ENCODE peak calls at places on chromosome 16, in four cellular contexts. H is K562, A is A549, C is HepG2. K is an unnamed sample. For H3K4me1, the result is how much of the 10 kb centered on the place peaks cover.

GRCh38 chr16:58046054-58046881 is 20.7 kb downstream of the MMP15 start:
- DNase-seq in H (no peak), A (no peak), C (no peak), K (no peak)

GRCh38 chr16:391885-392335 is 5.1 kb upstream of the NME4 start:
- DNase-seq in H (peak), A (peak), C (peak), K (peak)

GRCh38 chr16:54359086-54359485 is 72.5 kb upstream of the IRX3 start:
- DNase-seq in H (no peak), A (no peak), C (no peak), K (no peak)

GRCh38 chr16:66273644-66274334 is 92.7 kb upstream of the CDH5 start:
- DNase-seq in C (no peak), H (no peak), A (no peak), K (no peak)

GRCh38 chr16:18983565-18984424 is at the start of gene TMC7:
- DNase-seq in H (peak), C (peak), A (peak), K (peak)

GRCh38 chr16:22191966-22192260 is 14.2 kb upstream of the EEF2K start:
- DNase-seq in A (peak), C (peak), H (no peak), K (no peak)

GRCh38 chr16:50800074-50800473 is 58.2 kb downstream of the CYLD start:
- DNase-seq in A (no peak), H (no peak), C (no peak), K (no peak)

GRCh38 chr16:12874135-12874534 is 27.3 kb upstream of the SHISA9 start:
- DNase-seq in H (no peak), A (peak), C (no peak), K (peak)

GRCh38 chr16:12308060-12308459 is 331.5 kb downstream of the SNX29 start:
- DNase-seq in H (no peak), C (no peak), A (no peak), K (no peak)

GRCh38 chr16:69240336-69240735 is 53.4 kb downstream of the SNTB2 start:
- DNase-seq in C (no peak), H (no peak), A (no peak), K (no peak)

GRCh38 chr16:54511181-54511731 is 224.7 kb upstream of the IRX3 start:
- DNase-seq in A (no peak), H (no peak), C (no peak), K (peak)

GRCh38 chr16:70652322-70652721 is 6.0 kb downstream of the IL34 start:
- DNase-seq in C (no peak), H (no peak), A (no peak), K (peak)

GRCh38 chr16:75075688-75076268 is 40.8 kb downstream of the LDHD start:
- DNase-seq in C (no peak), H (no peak), A (no peak), K (no peak)

GRCh38 chr16:2270070-2270462 is 2.1 kb upstream of the RNPS1 start:
- DNase-seq in C (no peak), A (no peak), H (no peak), K (no peak)

GRCh38 chr16:56382901-56383355 is 42.4 kb downstream of the AMFR start:
- DNase-seq in C (peak), H (no peak), A (peak), K (no peak)

GRCh38 chr16:74309789-74310781 is 13.5 kb downstream of the PSMD7 start:
- DNase-seq in C (peak), A (peak), H (peak), K (peak)

GRCh38 chr16:11408261-11408660 is 63.0 kb downstream of the RMI2 start:
- DNase-seq in A (no peak), H (no peak), C (no peak), K (no peak)

GRCh38 chr16:55521792-55522191 is 12.9 kb downstream of the LPCAT2 start:
- DNase-seq in C (no peak), H (no peak), A (no peak), K (no peak)

GRCh38 chr16:57566436-57566835 is 24.0 kb downstream of the ADGRG5 start:
- DNase-seq in A (no peak), H (peak), C (no peak), K (no peak)

GRCh38 chr16:69823831-69824563 is 61.9 kb downstream of the WWP2 start:
- DNase-seq in A (no peak), C (no peak), H (no peak), K (peak)

GRCh38 chr16:68553186-68553585 is 14.1 kb downstream of the ZFP90 start:
- DNase-seq in C (no peak), A (no peak), H (no peak), K (no peak)

GRCh38 chr16:57615813-57616212 is 12.6 kb upstream of the ADGRG1 start:
- DNase-seq in C (no peak), A (no peak), H (no peak), K (no peak)

GRCh38 chr16:11543676-11544393 is 42.9 kb downstream of the LITAF start:
- DNase-seq in C (no peak), A (no peak), H (no peak), K (no peak)

GRCh38 chr16:72818286-72818845 is 229.6 kb downstream of the ZFHX3 start:
- DNase-seq in A (no peak), C (no peak), H (peak), K (no peak)

GRCh38 chr16:2467301-2468141 is 3.6 kb upstream of the NTN3 start:
- DNase-seq in A (peak), H (no peak), C (no peak), K (peak)

GRCh38 chr16:13912891-13913290 is 7.1 kb upstream of the ERCC4 start:
- DNase-seq in A (no peak), H (no peak), C (no peak), K (no peak)
- TF ChIP-seq JUN in A (no peak), H (no peak), C (no peak), K (no peak)

DNA sequence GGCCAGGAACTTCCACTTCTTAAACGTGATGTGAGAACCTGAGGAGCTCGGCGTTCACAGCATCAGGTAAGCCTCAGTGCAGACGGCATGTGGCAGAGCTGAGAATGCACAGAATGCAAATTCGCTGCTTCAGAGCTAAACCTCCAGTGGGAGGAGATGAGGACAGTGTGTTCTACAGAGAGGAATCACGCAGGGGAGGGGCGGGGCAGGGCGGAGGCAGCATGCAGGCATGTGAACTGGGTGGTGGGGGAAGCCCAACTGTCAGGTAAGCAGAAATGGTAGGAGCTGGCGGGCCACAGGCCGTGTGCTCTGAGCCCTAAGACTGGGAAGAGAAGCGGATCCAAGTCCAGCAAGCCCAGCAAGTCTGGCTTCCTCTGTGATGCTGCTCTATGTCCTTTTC is 94.7 kb downstream of the ZNF778 start:
- DNase-seq in H (no peak), A (no peak), C (no peak), K (no peak)
- H3K4me1 ChIP-seq in H (under half), A (under half), C (under half), K (under half)

GRCh38 chr16:86511317-86512161 is 1.2 kb downstream of the FOXF1 start:
- DNase-seq in H (no peak), C (no peak), A (no peak), K (no peak)

GRCh38 chr16:86509759-86510464 is 415 bp upstream of the FOXF1 start:
- DNase-seq in A (no peak), H (no peak), C (no peak), K (peak)

GRCh38 chr16:86512301-86512859 is 2.1 kb downstream of the FOXF1 start:
- DNase-seq in A (no peak), C (no peak), H (no peak), K (no peak)

GRCh38 chr16:86508947-86509758 is 1.2 kb upstream of the FOXF1 start:
- DNase-seq in H (no peak), C (no peak), A (no peak), K (peak)

GRCh38 chr16:86510465-86511261 is at the start of gene FOXF1:
- DNase-seq in A (no peak), H (no peak), C (no peak), K (peak)
- TF ChIP-seq JUN in A (no peak), H (no peak), C (no peak), K (no peak)

DNA sequence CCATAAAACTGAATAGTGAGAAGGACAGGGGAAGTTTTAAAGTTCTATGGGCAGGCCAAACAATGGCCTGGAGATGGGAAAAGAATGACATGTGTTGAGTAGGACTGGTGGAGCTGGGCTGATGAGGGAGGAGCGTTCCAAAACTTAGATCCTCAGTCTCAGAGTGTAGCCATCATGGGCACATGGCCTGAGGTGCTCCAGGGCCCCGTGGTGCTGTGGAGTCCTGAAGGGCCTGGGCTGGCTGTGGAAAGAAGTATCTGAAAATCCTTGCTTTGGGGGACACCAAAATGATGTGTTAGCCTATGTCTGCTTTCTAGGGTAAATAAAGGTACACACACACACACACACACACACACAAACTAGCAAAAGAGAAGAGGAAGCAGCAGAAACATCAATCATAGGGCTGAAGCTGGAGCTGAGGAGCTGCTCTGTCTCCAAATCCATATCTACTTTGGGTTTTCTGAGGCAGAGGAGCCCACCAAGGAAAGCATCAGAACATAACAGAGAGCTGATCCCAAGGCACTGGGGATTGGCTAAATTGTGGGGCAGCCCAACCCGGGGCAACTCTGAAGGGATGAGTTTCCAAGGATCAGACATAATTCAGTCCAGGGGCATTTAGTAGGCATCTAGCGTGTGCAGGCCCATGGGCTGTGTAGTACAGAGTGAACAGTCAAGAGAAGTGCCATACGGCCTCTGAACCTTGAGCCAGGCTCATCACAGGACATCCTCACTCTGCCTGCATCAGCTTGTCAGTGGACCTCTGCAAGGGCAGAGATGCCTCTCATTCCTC is 85.2 kb downstream of the C16orf78 start:
- DNase-seq in C (no peak), H (no peak), A (no peak), K (no peak)
- H3K4me1 ChIP-seq in C (under half), H (under half), A (under half), K (under half)

GRCh38 chr16:48138543-48138942 is 17.2 kb downstream of the ABCC12 start:
- DNase-seq in A (no peak), C (no peak), H (no peak), K (no peak)
- TF ChIP-seq JUN in A (no peak), C (no peak), H (no peak), K (no peak)

GRCh38 chr16:6837722-6838121 is 494.9 kb upstream of the RBFOX1 start:
- DNase-seq in A (no peak), H (no peak), C (no peak), K (no peak)

GRCh38 chr16:6846452-6846851 is 486.2 kb upstream of the RBFOX1 start:
- DNase-seq in C (no peak), H (no peak), A (no peak), K (no peak)

GRCh38 chr16:6836771-6837170 is 495.9 kb upstream of the RBFOX1 start:
- DNase-seq in C (no peak), H (no peak), A (no peak), K (no peak)

GRCh38 chr16:6835941-6836340 is 496.7 kb upstream of the RBFOX1 start:
- DNase-seq in C (no peak), H (no peak), A (no peak), K (no peak)

GRCh38 chr16:6841392-6841791 is 491.3 kb upstream of the RBFOX1 start:
- DNase-seq in H (no peak), A (no peak), C (no peak), K (no peak)
- H3K4me1 ChIP-seq in H (under half), A (under half), C (under half), K (under half)

GRCh38 chr16:67393111-67393789 is at the start of gene TPPP3:
- DNase-seq in C (peak), A (peak), H (peak), K (peak)
- TF ChIP-seq JUN in C (no peak), A (no peak), H (no peak), K (no peak)

GRCh38 chr16:83814654-83814985 is 6.8 kb downstream of the HSBP1 start:
- DNase-seq in A (no peak), C (no peak), H (no peak), K (no peak)
- H3K4me1 ChIP-seq in A (under half), C (under half), H (under half), K (under half)

GRCh38 chr16:77739493-77739892 is 17.2 kb downstream of the NUDT7 start:
- DNase-seq in A (no peak), H (no peak), C (no peak), K (no peak)
- TF ChIP-seq JUN in A (no peak), H (no peak), C (no peak), K (no peak)

K was measured in endothelial cell of umbilical vein.